ENCODE peak calls at places on chromosomes 12 and 14, in four cellular contexts. V is GM12878, N is K562, O is H1. Y is an unnamed sample.

GRCh38 chr14:87230726-87231125 is 762.3 kb downstream of the GALC start:
- DNase-seq in O (no peak), V (no peak), N (no peak), Y (no peak)

GRCh38 chr12:6340745-6341438 is 984 bp downstream of the TNFRSF1A start:
- DNase-seq in V (no peak), N (no peak), O (no peak), Y (no peak)

GRCh38 chr12:56261503-56262230 is 3.5 kb upstream of the ANKRD52 start:
- DNase-seq in O (no peak), N (no peak), V (no peak), Y (peak)

GRCh38 chr12:126086242-126086641 is 1021.0 kb downstream of the AACS start:
- DNase-seq in V (no peak), N (no peak), O (no peak), Y (no peak)

GRCh38 chr14:51652168-51653095 is 722 bp downstream of the FRMD6 start:
- DNase-seq in N (no peak), V (no peak), O (peak), Y (no peak)

GRCh38 chr14:75297417-75298040 is 18.9 kb downstream of the FOS start:
- DNase-seq in N (no peak), O (no peak), V (no peak), Y (no peak)

GRCh38 chr12:56716458-56716857 is 8.6 kb downstream of the NACA start:
- DNase-seq in N (no peak), V (no peak), O (no peak), Y (no peak)

GRCh38 chr14:51145246-51145645 is 50.3 kb upstream of the TRIM9 start:
- DNase-seq in V (no peak), N (no peak), O (no peak), Y (no peak)

GRCh38 chr12:74171478-74171909 is 366.1 kb upstream of the ATXN7L3B start:
- DNase-seq in V (no peak), N (peak), O (no peak), Y (no peak)

GRCh38 chr12:115177899-115178298 is 493.9 kb upstream of the TBX3 start:
- DNase-seq in O (no peak), V (no peak), N (no peak), Y (no peak)

GRCh38 chr14:101250336-101250947 is 310.9 kb upstream of the DIO3 start:
- DNase-seq in V (no peak), O (peak), N (no peak), Y (no peak)

GRCh38 chr14:104091061-104091926 is 5.8 kb downstream of the ASPG start:
- DNase-seq in N (no peak), O (peak), V (no peak), Y (no peak)

GRCh38 chr14:61923348-61923747 is 161.1 kb downstream of the SNAPC1 start:
- DNase-seq in O (no peak), N (no peak), V (no peak), Y (no peak)
- TF ChIP-seq EGR1 in O (no peak), N (no peak), V (no peak), Y (no peak)

GRCh38 chr12:21773799-21774198 is 707 bp downstream of the KCNJ8 start:
- DNase-seq in O (no peak), N (no peak), V (no peak), Y (no peak)
- H3K4me3 ChIP-seq in O (no peak), N (no peak), V (no peak), Y (no peak)

DNA sequence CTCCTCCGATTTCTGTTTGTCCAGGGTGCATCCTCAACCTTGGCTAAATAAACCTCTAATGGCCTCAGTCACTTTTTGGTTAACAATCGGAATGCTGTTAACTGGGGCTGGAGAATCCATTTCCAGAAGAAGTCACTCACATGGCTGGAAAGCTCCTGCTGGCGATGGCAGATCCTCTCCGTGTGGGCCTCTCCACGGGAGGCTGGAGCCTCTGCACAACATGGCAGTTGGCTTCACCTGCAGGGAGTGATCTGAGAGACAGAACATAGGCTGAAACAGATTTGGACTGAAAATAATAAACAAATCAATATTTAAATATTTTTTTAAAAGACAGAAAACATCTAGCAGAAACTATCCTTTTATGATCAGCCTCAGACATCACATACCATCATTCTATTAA is 66.8 kb upstream of the FICD start:
- DNase-seq in O (no peak), V (no peak), N (no peak), Y (no peak)
- TF ChIP-seq EGR1 in O (no peak), V (no peak), N (no peak), Y (no peak)

DNA sequence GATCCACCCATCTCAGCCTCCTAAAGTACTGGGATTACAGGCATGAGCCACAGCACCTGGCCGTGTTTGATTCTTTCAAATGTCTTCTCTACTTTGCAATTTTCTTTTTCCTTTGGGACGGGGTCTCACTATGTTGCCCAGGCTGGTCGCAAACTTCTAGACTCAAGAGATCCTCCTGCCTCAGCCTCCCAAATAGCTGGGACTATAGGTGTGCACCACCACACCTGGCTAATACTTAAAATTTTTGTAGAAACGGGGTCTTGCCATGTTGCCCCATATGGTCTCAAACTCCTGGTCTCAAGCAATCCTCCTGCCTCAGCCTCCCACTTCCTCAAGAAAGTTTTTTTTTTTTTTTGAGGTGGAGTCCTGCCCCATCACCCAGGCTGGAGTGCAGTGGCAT is 1.7 kb downstream of the GATC start:
- DNase-seq in N (no peak), V (no peak), O (no peak), Y (no peak)
- H3K4me3 ChIP-seq in N (peak), V (no peak), O (no peak), Y (no peak)

Y was measured in HCT116.